ENCODE peak calls at places on chromosomes 6 and 20, in seven cellular contexts. One of them, this sample, is unnamed.

GRCh38 chr6:32413427-32414047 is 6.6 kb upstream of the BTNL2 start:
- DNase-seq in neural crest cell: peak; percentile 86
- DNase-seq in AG08395: peak; percentile 79
- DNase-seq in NCI-H446: peak; percentile 63
- DNase-seq in kidney tubule cell: peak; percentile 74
- DNase-seq in activated naive CD8-positive, alpha-beta T cell treated with anti-CD3 and anti-CD28 coated beads, Interleukin-2, amount 50 U/mL, for 24 hours: peak; percentile 89
- DNase-seq in AG04449: peak; percentile 38
- DNase-seq in this sample: peak; percentile 76

GRCh38 chr6:1581120-1581991 is 28.4 kb upstream of the FOXC1 start:
- DNase-seq in AG08395: no peak
- DNase-seq in NCI-H446: no peak
- DNase-seq in neural crest cell: no peak
- DNase-seq in kidney tubule cell: no peak
- DNase-seq in AG04449: no peak
- DNase-seq in activated naive CD8-positive, alpha-beta T cell treated with anti-CD3 and anti-CD28 coated beads, Interleukin-2, amount 50 U/mL, for 24 hours: no peak
- DNase-seq in this sample: no peak

GRCh38 chr6:37872385-37872768 is 52.9 kb downstream of the ZFAND3 start:
- DNase-seq in neural crest cell: no peak
- DNase-seq in NCI-H446: no peak
- DNase-seq in kidney tubule cell: no peak
- DNase-seq in AG04449: no peak
- DNase-seq in activated naive CD8-positive, alpha-beta T cell treated with anti-CD3 and anti-CD28 coated beads, Interleukin-2, amount 50 U/mL, for 24 hours: no peak
- DNase-seq in AG08395: no peak
- DNase-seq in this sample: no peak

GRCh38 chr6:63676412-63677114 is 41.0 kb downstream of the PHF3 start:
- DNase-seq in AG04449: no peak
- DNase-seq in kidney tubule cell: peak; percentile 13
- DNase-seq in NCI-H446: no peak
- DNase-seq in AG08395: no peak
- DNase-seq in neural crest cell: no peak
- DNase-seq in activated naive CD8-positive, alpha-beta T cell treated with anti-CD3 and anti-CD28 coated beads, Interleukin-2, amount 50 U/mL, for 24 hours: no peak
- DNase-seq in this sample: no peak

GRCh38 chr6:169784941-169785340 is 33.5 kb downstream of the ERMARD start:
- DNase-seq in neural crest cell: no peak
- DNase-seq in kidney tubule cell: no peak
- DNase-seq in NCI-H446: no peak
- DNase-seq in AG04449: no peak
- DNase-seq in AG08395: no peak
- DNase-seq in activated naive CD8-positive, alpha-beta T cell treated with anti-CD3 and anti-CD28 coated beads, Interleukin-2, amount 50 U/mL, for 24 hours: no peak
- DNase-seq in this sample: no peak

GRCh38 chr6:166112580-166112979 is 55.1 kb downstream of the TBXT start:
- DNase-seq in activated naive CD8-positive, alpha-beta T cell treated with anti-CD3 and anti-CD28 coated beads, Interleukin-2, amount 50 U/mL, for 24 hours: no peak
- DNase-seq in NCI-H446: no peak
- DNase-seq in kidney tubule cell: peak; percentile 57
- DNase-seq in AG04449: no peak
- DNase-seq in neural crest cell: no peak
- DNase-seq in AG08395: peak; percentile 95
- DNase-seq in this sample: no peak

GRCh38 chr6:28176373-28176772 is 34.7 kb downstream of the ZKSCAN8 start:
- DNase-seq in neural crest cell: no peak
- DNase-seq in activated naive CD8-positive, alpha-beta T cell treated with anti-CD3 and anti-CD28 coated beads, Interleukin-2, amount 50 U/mL, for 24 hours: no peak
- DNase-seq in AG04449: no peak
- DNase-seq in NCI-H446: no peak
- DNase-seq in AG08395: no peak
- DNase-seq in kidney tubule cell: no peak
- DNase-seq in this sample: no peak

GRCh38 chr6:169235286-169235685 is 18.4 kb downstream of the THBS2 start:
- DNase-seq in NCI-H446: no peak
- DNase-seq in AG04449: no peak
- DNase-seq in AG08395: no peak
- DNase-seq in activated naive CD8-positive, alpha-beta T cell treated with anti-CD3 and anti-CD28 coated beads, Interleukin-2, amount 50 U/mL, for 24 hours: no peak
- DNase-seq in kidney tubule cell: no peak
- DNase-seq in neural crest cell: no peak
- DNase-seq in this sample: no peak

GRCh38 chr20:328596-329324 is 3.4 kb downstream of the SOX12 start:
- DNase-seq in NCI-H446: no peak
- DNase-seq in kidney tubule cell: no peak
- DNase-seq in AG08395: no peak
- DNase-seq in AG04449: no peak
- DNase-seq in neural crest cell: no peak
- DNase-seq in activated naive CD8-positive, alpha-beta T cell treated with anti-CD3 and anti-CD28 coated beads, Interleukin-2, amount 50 U/mL, for 24 hours: no peak
- DNase-seq in this sample: no peak

GRCh38 chr20:48352042-48352441 is 475.8 kb downstream of the PREX1 start:
- DNase-seq in activated naive CD8-positive, alpha-beta T cell treated with anti-CD3 and anti-CD28 coated beads, Interleukin-2, amount 50 U/mL, for 24 hours: no peak
- DNase-seq in AG08395: no peak
- DNase-seq in AG04449: no peak
- DNase-seq in NCI-H446: no peak
- DNase-seq in kidney tubule cell: no peak
- DNase-seq in neural crest cell: no peak
- DNase-seq in this sample: no peak

GRCh38 chr20:8527998-8528397 is 395.9 kb downstream of the PLCB1 start:
- DNase-seq in AG04449: peak; percentile 58
- DNase-seq in kidney tubule cell: no peak
- DNase-seq in neural crest cell: no peak
- DNase-seq in activated naive CD8-positive, alpha-beta T cell treated with anti-CD3 and anti-CD28 coated beads, Interleukin-2, amount 50 U/mL, for 24 hours: no peak
- DNase-seq in AG08395: no peak
- DNase-seq in NCI-H446: no peak
- DNase-seq in this sample: no peak

GRCh38 chr6:31114540-31114876 is at the start of gene PSORS1C1:
- DNase-seq in kidney tubule cell: peak; percentile 97
- DNase-seq in AG04449: peak; percentile 73
- DNase-seq in activated naive CD8-positive, alpha-beta T cell treated with anti-CD3 and anti-CD28 coated beads, Interleukin-2, amount 50 U/mL, for 24 hours: no peak
- DNase-seq in neural crest cell: no peak
- DNase-seq in NCI-H446: peak; percentile 49
- DNase-seq in AG08395: peak; percentile 97
- DNase-seq in this sample: no peak

GRCh38 chr6:128725271-128726233 is 157.4 kb upstream of the LAMA2 start:
- DNase-seq in AG08395: peak; percentile 43
- DNase-seq in neural crest cell: peak; percentile 50
- DNase-seq in activated naive CD8-positive, alpha-beta T cell treated with anti-CD3 and anti-CD28 coated beads, Interleukin-2, amount 50 U/mL, for 24 hours: peak; percentile 26
- DNase-seq in NCI-H446: peak; percentile 49
- DNase-seq in kidney tubule cell: peak; percentile 84
- DNase-seq in AG04449: no peak
- DNase-seq in this sample: peak; percentile 20

GRCh38 chr6:85124472-85125428 is 325.1 kb upstream of the NT5E start:
- DNase-seq in neural crest cell: no peak
- DNase-seq in AG04449: no peak
- DNase-seq in kidney tubule cell: no peak
- DNase-seq in NCI-H446: no peak
- DNase-seq in activated naive CD8-positive, alpha-beta T cell treated with anti-CD3 and anti-CD28 coated beads, Interleukin-2, amount 50 U/mL, for 24 hours: no peak
- DNase-seq in AG08395: no peak
- DNase-seq in this sample: no peak

GRCh38 chr6:116955773-116956172 is 78.7 kb downstream of the RFX6 start:
- DNase-seq in neural crest cell: no peak
- DNase-seq in activated naive CD8-positive, alpha-beta T cell treated with anti-CD3 and anti-CD28 coated beads, Interleukin-2, amount 50 U/mL, for 24 hours: no peak
- DNase-seq in AG04449: no peak
- DNase-seq in AG08395: no peak
- DNase-seq in NCI-H446: no peak
- DNase-seq in kidney tubule cell: no peak
- DNase-seq in this sample: no peak

GRCh38 chr6:168774381-168774780 is 333.4 kb downstream of the SMOC2 start:
- DNase-seq in NCI-H446: no peak
- DNase-seq in kidney tubule cell: peak; percentile 3
- DNase-seq in AG04449: no peak
- DNase-seq in activated naive CD8-positive, alpha-beta T cell treated with anti-CD3 and anti-CD28 coated beads, Interleukin-2, amount 50 U/mL, for 24 hours: no peak
- DNase-seq in AG08395: no peak
- DNase-seq in neural crest cell: no peak
- DNase-seq in this sample: no peak

GRCh38 chr20:36384022-36384619 is 78.0 kb downstream of the DLGAP4 start:
- DNase-seq in neural crest cell: peak; percentile 72
- DNase-seq in AG04449: no peak
- DNase-seq in AG08395: peak; percentile 50
- DNase-seq in kidney tubule cell: peak; percentile 17
- DNase-seq in activated naive CD8-positive, alpha-beta T cell treated with anti-CD3 and anti-CD28 coated beads, Interleukin-2, amount 50 U/mL, for 24 hours: peak; percentile 49
- DNase-seq in NCI-H446: no peak
- DNase-seq in this sample: peak; percentile 51

GRCh38 chr6:17865798-17866725 is 121.4 kb downstream of the KIF13A start:
- DNase-seq in kidney tubule cell: peak; percentile 100
- DNase-seq in AG04449: no peak
- DNase-seq in activated naive CD8-positive, alpha-beta T cell treated with anti-CD3 and anti-CD28 coated beads, Interleukin-2, amount 50 U/mL, for 24 hours: no peak
- DNase-seq in neural crest cell: no peak
- DNase-seq in NCI-H446: peak; percentile 64
- DNase-seq in AG08395: peak; percentile 90
- DNase-seq in this sample: no peak

GRCh38 chr6:98904096-98904495 is 43.6 kb downstream of the FBXL4 start:
- DNase-seq in NCI-H446: no peak
- DNase-seq in AG08395: no peak
- DNase-seq in neural crest cell: no peak
- DNase-seq in AG04449: no peak
- DNase-seq in kidney tubule cell: no peak
- DNase-seq in activated naive CD8-positive, alpha-beta T cell treated with anti-CD3 and anti-CD28 coated beads, Interleukin-2, amount 50 U/mL, for 24 hours: no peak
- DNase-seq in this sample: no peak